ENCODE peak calls at places on chromosomes 2 and 18, in ten cellular contexts. Y, M, F, Q, E, B, O, L, W and G are unnamed samples.

GRCh38 chr18:8808001-8808400 is 102.6 kb downstream of the MTCL1 start:
- DNase-seq in E (no peak), Y (no peak), F (no peak), B (no peak), O (no peak), L (peak; percentile 75), Q (no peak), M (no peak), W (no peak), G (no peak)

GRCh38 chr18:33596178-33596854 is 18.3 kb downstream of the ASXL3 start:
- DNase-seq in M (no peak), W (peak; percentile 14), F (no peak), O (no peak), B (peak; percentile 74), Q (no peak), E (peak; percentile 64), L (peak; percentile 68), Y (no peak), G (no peak)

GRCh38 chr2:85717308-85718005 is 23.3 kb downstream of the GNLY start:
- DNase-seq in Q (no peak), Y (no peak), M (no peak), W (peak; percentile 70), F (no peak), O (no peak), E (peak; percentile 90), L (peak; percentile 34), B (peak; percentile 43), G (no peak)

GRCh38 chr2:60366178-60366577 is 187.3 kb downstream of the BCL11A start:
- DNase-seq in Y (peak; percentile 89), Q (no peak), E (no peak), L (no peak), F (no peak), W (no peak), M (no peak), B (no peak), O (peak; percentile 58), G (no peak)

GRCh38 chr2:60515751-60516226 is 37.7 kb downstream of the BCL11A start:
- DNase-seq in L (peak; percentile 94), E (peak; percentile 96), M (no peak), B (peak; percentile 96), Q (no peak), W (peak; percentile 75), Y (no peak), O (no peak), F (no peak), G (peak; percentile 64)

GRCh38 chr2:108591163-108591562 is 56.9 kb downstream of the LIMS1 start:
- DNase-seq in B (no peak), L (no peak), F (no peak), M (no peak), Q (no peak), Y (no peak), E (no peak), O (no peak), W (no peak), G (no peak)

GRCh38 chr2:235268535-235268934 is 225.3 kb upstream of the AGAP1 start:
- DNase-seq in E (peak; percentile 64), Y (no peak), Q (no peak), M (no peak), L (peak; percentile 67), F (no peak), O (peak; percentile 37), W (peak; percentile 81), B (peak; percentile 64), G (no peak)

GRCh38 chr2:159516241-159516758 is 100.0 kb downstream of the BAZ2B start:
- DNase-seq in B (peak; percentile 52), W (peak; percentile 38), E (peak; percentile 58), L (peak; percentile 17), O (peak; percentile 82), F (no peak), Q (no peak), Y (peak; percentile 52), M (peak; percentile 35), G (peak; percentile 69)

GRCh38 chr2:16425462-16426336 is 239.9 kb downstream of the CYRIA start:
- DNase-seq in L (no peak), W (no peak), M (peak; percentile 95), E (no peak), B (peak; percentile 0), Q (no peak), O (peak; percentile 96), F (no peak), Y (no peak), G (peak; percentile 88)

GRCh38 chr2:117960231-117960630 is 53.6 kb downstream of the CCDC93 start:
- DNase-seq in B (peak; percentile 80), M (no peak), O (no peak), F (no peak), E (peak; percentile 67), W (peak; percentile 25), Q (no peak), Y (no peak), L (peak; percentile 50), G (no peak)

GRCh38 chr2:233436691-233437438 is 82.6 kb downstream of the DGKD start:
- DNase-seq in O (no peak), E (no peak), B (no peak), L (no peak), W (no peak), Q (no peak), F (no peak), M (no peak), Y (no peak), G (no peak)
- H3K4me1 ChIP-seq in O (no peaks in the 10 kb centered on the region), E (no peaks in the 10 kb centered on the region), B (no peaks in the 10 kb centered on the region), L (no peaks in the 10 kb centered on the region), W (no peaks in the 10 kb centered on the region), Q (no peaks in the 10 kb centered on the region), F (no peaks in the 10 kb centered on the region), M (no peaks in the 10 kb centered on the region), Y (no peaks in the 10 kb centered on the region), G (no peaks in the 10 kb centered on the region)

DNA sequence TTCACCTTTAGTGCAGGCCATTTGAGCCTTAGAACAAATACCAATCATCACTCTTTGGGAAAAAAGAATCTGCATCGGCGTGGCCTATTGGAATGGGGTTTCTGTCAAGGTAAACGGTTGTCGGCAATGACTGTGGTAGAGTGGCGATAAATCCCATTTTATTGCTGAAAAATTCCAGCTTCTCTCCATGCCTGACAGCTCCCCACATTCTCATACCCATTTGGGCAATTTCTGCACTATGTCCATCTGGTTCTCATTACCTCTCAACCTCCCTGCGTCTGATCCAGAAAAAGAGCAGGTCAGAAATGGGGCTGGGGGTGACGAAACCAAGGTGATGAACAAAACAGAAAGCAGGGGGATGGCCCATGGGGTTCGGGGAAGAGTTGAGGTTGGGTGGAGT is 254.0 kb downstream of the MEIS1 start:
- DNase-seq in W (no peak), F (no peak), O (no peak), Y (no peak), L (no peak), M (no peak), Q (no peak), B (no peak), E (no peak), G (no peak)
- H3K4me1 ChIP-seq in W (peaks cover 12% of the 10 kb centered on the region), F (peaks cover 7% of the 10 kb centered on the region), O (no peaks in the 10 kb centered on the region), Y (no peaks in the 10 kb centered on the region), L (peaks cover 4% of the 10 kb centered on the region), M (no peaks in the 10 kb centered on the region), Q (no peaks in the 10 kb centered on the region), B (no peaks in the 10 kb centered on the region), E (peaks cover 8% of the 10 kb centered on the region), G (peaks cover 5% of the 10 kb centered on the region)

GRCh38 chr2:219245148-219245898 is at the start of the genes GLB1L and STK16:
- DNase-seq in Y (peak; percentile 94), E (peak; percentile 95), F (peak; percentile 92), L (peak; percentile 92), B (peak; percentile 89), M (peak; percentile 89), O (peak; percentile 97), W (peak; percentile 96), Q (peak; percentile 91), G (peak; percentile 95)

GRCh38 chr2:219245899-219246230 is 586 bp downstream of the STK16 start:
- DNase-seq in B (no peak), O (no peak), E (peak; percentile 49), F (no peak), L (no peak), Y (no peak), W (no peak), M (no peak), Q (no peak), G (peak; percentile 34)

GRCh38 chr2:219246559-219246958 is 1.3 kb downstream of the STK16 start:
- DNase-seq in W (no peak), B (no peak), F (no peak), M (no peak), E (no peak), Q (no peak), Y (no peak), L (no peak), O (no peak), G (no peak)

GRCh38 chr2:219243291-219243761 is 1.9 kb downstream of the GLB1L start:
- DNase-seq in O (no peak), Q (no peak), B (no peak), Y (no peak), E (no peak), W (peak; percentile 70), L (no peak), M (no peak), F (no peak), G (no peak)

GRCh38 chr2:219244789-219245147 is 476 bp downstream of the GLB1L start:
- DNase-seq in Q (no peak), M (no peak), B (no peak), F (no peak), E (no peak), W (no peak), O (no peak), Y (no peak), L (no peak), G (no peak)
- H3K4me1 ChIP-seq in Q (peaks cover 53% of the 10 kb centered on the region), M (peaks cover 48% of the 10 kb centered on the region), B (peaks cover 12% of the 10 kb centered on the region), F (peaks cover 30% of the 10 kb centered on the region), E (peaks cover 28% of the 10 kb centered on the region), W (peaks cover 9% of the 10 kb centered on the region), O (peaks cover 2% of the 10 kb centered on the region), Y (peaks cover 48% of the 10 kb centered on the region), L (peaks cover 18% of the 10 kb centered on the region), G (peaks cover 30% of the 10 kb centered on the region)

GRCh38 chr18:51165296-51165695 is 32.2 kb downstream of the MEX3C start:
- DNase-seq in W (no peak), Q (no peak), F (no peak), B (no peak), E (no peak), L (no peak), Y (no peak), M (no peak), O (no peak), G (no peak)
- H3K4me1 ChIP-seq in W (no peaks in the 10 kb centered on the region), Q (peaks cover 3% of the 10 kb centered on the region), F (no peaks in the 10 kb centered on the region), B (no peaks in the 10 kb centered on the region), E (no peaks in the 10 kb centered on the region), L (no peaks in the 10 kb centered on the region), Y (peaks cover 28% of the 10 kb centered on the region), M (no peaks in the 10 kb centered on the region), O (peaks cover 2% of the 10 kb centered on the region), G (no peaks in the 10 kb centered on the region)

GRCh38 chr2:233105930-233106329 is 45.8 kb downstream of the INPP5D start:
- DNase-seq in E (no peak), O (no peak), W (no peak), L (no peak), M (no peak), F (no peak), Y (no peak), Q (no peak), B (no peak), G (no peak)
- H3K4me1 ChIP-seq in E (no peaks in the 10 kb centered on the region), O (no peaks in the 10 kb centered on the region), W (no peaks in the 10 kb centered on the region), L (no peaks in the 10 kb centered on the region), M (no peaks in the 10 kb centered on the region), F (no peaks in the 10 kb centered on the region), Y (peaks cover 53% of the 10 kb centered on the region), Q (peaks cover 58% of the 10 kb centered on the region), B (no peaks in the 10 kb centered on the region), G (no peaks in the 10 kb centered on the region)